ENCODE peak calls at places on chromosomes 13 and 19, in five cellular contexts. R is cardiac fibroblast; W is foreskin fibroblast; I is WTC11; K is stimulated activated CD4-positive, alpha-beta T cell treated with anti-CD3 and anti-CD28 coated beads, Interleukin-1b, Interleukin-23, amount 100 ng/mL, for 24 hours. C is an unnamed sample.

GRCh38 chr13:36666482-36667264 is 7.1 kb upstream of the SERTM1 start:
- DNase-seq in I (no peak), K (no peak), W (no peak), R (no peak), C (no peak)

GRCh38 chr13:92621985-92622384 is 604.6 kb upstream of the GPC6 start:
- DNase-seq in R (no peak), W (no peak), K (no peak), I (no peak), C (no peak)

GRCh38 chr19:13082192-13083007 is 20.3 kb downstream of the LYL1 start:
- DNase-seq in K (no peak), R (peak; percentile 55), W (no peak), I (peak; percentile 60), C (no peak)

GRCh38 chr13:110338441-110339101 is 31.5 kb downstream of the COL4A2 start:
- DNase-seq in I (no peak), W (peak; percentile 32), R (peak; percentile 96), K (no peak), C (peak; percentile 51)

GRCh38 chr19:39416626-39417120 is 4.2 kb downstream of the PLEKHG2 start:
- DNase-seq in W (no peak), K (no peak), I (no peak), R (no peak), C (no peak)

GRCh38 chr13:83117046-83117445 is 765.2 kb downstream of the SLITRK1 start:
- DNase-seq in R (no peak), I (no peak), K (no peak), W (no peak), C (no peak)

GRCh38 chr13:30355405-30355741 is 48.0 kb upstream of the KATNAL1 start:
- DNase-seq in R (no peak), K (no peak), W (no peak), I (peak; percentile 54), C (no peak)

GRCh38 chr13:33740134-33740538 is 77.8 kb upstream of the RFC3 start:
- DNase-seq in R (peak; percentile 85), I (no peak), K (no peak), W (peak; percentile 10), C (no peak)

GRCh38 chr13:29801102-29801501 is 49.3 kb downstream of the UBL3 start:
- DNase-seq in I (no peak), K (no peak), W (no peak), R (no peak), C (no peak)

GRCh38 chr13:31485183-31485582 is 254.1 kb upstream of the RXFP2 start:
- DNase-seq in R (peak; percentile 59), K (no peak), I (no peak), W (peak; percentile 41), C (no peak)

GRCh38 chr13:112637017-112637801 is 49.3 kb upstream of the TUBGCP3 start:
- DNase-seq in I (no peak), K (no peak), R (no peak), W (no peak), C (no peak)

GRCh38 chr13:21481359-21481758 is 22.3 kb upstream of the ZDHHC20 start:
- DNase-seq in W (no peak), K (no peak), R (no peak), I (no peak), C (no peak)

GRCh38 chr19:4715529-4716221 is 8.0 kb downstream of the DPP9 start:
- DNase-seq in I (no peak), K (no peak), W (no peak), R (no peak), C (no peak)

GRCh38 chr13:30864352-30865130 is 41.5 kb upstream of the MEDAG start:
- DNase-seq in R (peak; percentile 91), W (peak; percentile 75), K (no peak), I (no peak), C (peak; percentile 70)

GRCh38 chr13:33353210-33353609 is 67.7 kb upstream of the STARD13 start:
- DNase-seq in W (no peak), I (no peak), K (no peak), R (no peak), C (no peak)

C was measured in H4.